ENCODE peak calls at places on chromosomes 1 and 21, in ten cellular contexts. R is lower lobe of right lung; S is CD8-positive, alpha-beta T cell; G is transverse colon; E is body of pancreas; X is left ventricle myocardium inferior; K is OCI-LY7; B is heart left ventricle; A is IMR-90; Q is neuronal stem cell. Z is an unnamed sample. For H3K36me3, the result is how much of the 10 kb centered on the place peaks cover.

GRCh38 chr1:174000274-174000852 is 21.8 kb downstream of the RC3H1 start:
- DNase-seq in E (no peak), X (no peak), A (peak), Q (no peak), S (no peak), B (no peak), K (no peak), R (no peak), G (no peak), Z (no peak)

GRCh38 chr1:234611153-234611798 is 1.3 kb upstream of the IRF2BP2 start:
- DNase-seq in K (peak), Q (peak), S (no peak), E (no peak), B (no peak), A (peak), X (no peak), R (no peak), G (no peak), Z (no peak)

GRCh38 chr1:151372411-151372934 is at the start of gene SELENBP1:
- DNase-seq in E (peak), A (peak), Q (peak), X (peak), S (no peak), B (peak), K (no peak), R (peak), G (peak), Z (peak)

GRCh38 chr1:242242983-242243382 is 244.1 kb upstream of the MAP1LC3C start:
- DNase-seq in Q (no peak), X (no peak), E (no peak), G (no peak), R (no peak), K (no peak), A (no peak), S (no peak), B (no peak), Z (no peak)

GRCh38 chr1:209862598-209863498 is 35.1 kb downstream of the UTP25 start:
- DNase-seq in G (no peak), S (no peak), R (no peak), Q (no peak), X (no peak), K (no peak), A (no peak), E (no peak), B (no peak), Z (no peak)

GRCh38 chr1:6209661-6210605 is 4.0 kb downstream of the RNF207 start:
- DNase-seq in X (no peak), Q (no peak), K (peak), B (no peak), E (no peak), G (no peak), A (no peak), S (no peak), R (no peak), Z (no peak)

GRCh38 chr1:86914635-86914997 is at the start of gene HS2ST1:
- DNase-seq in Q (no peak), X (no peak), B (no peak), K (no peak), A (no peak), G (no peak), S (no peak), E (no peak), R (no peak), Z (no peak)

GRCh38 chr1:84972377-84972987 is 24.4 kb downstream of the MCOLN2 start:
- DNase-seq in X (no peak), A (no peak), Q (no peak), E (no peak), G (no peak), K (peak), S (no peak), R (no peak), B (no peak), Z (no peak)

GRCh38 chr1:198326915-198327314 is 170.1 kb downstream of the NEK7 start:
- DNase-seq in B (no peak), A (no peak), S (no peak), Q (no peak), E (no peak), X (no peak), K (no peak), R (no peak), G (no peak), Z (no peak)

GRCh38 chr1:92478393-92478792 is 8.3 kb downstream of the GFI1 start:
- DNase-seq in K (no peak), X (no peak), A (peak), R (no peak), G (no peak), B (no peak), Q (no peak), E (no peak), S (no peak), Z (no peak)

GRCh38 chr1:206037521-206037920 is 13.8 kb upstream of the CTSE start:
- DNase-seq in E (no peak), Q (no peak), B (no peak), G (no peak), S (no peak), R (no peak), X (no peak), A (no peak), K (no peak), Z (no peak)

GRCh38 chr1:232987741-232988140 is 37.3 kb downstream of the NTPCR start:
- DNase-seq in Q (no peak), B (no peak), X (no peak), R (no peak), E (no peak), K (no peak), S (no peak), A (no peak), G (no peak), Z (no peak)

GRCh38 chr1:205013683-205014367 is 29.2 kb upstream of the CNTN2 start:
- DNase-seq in S (no peak), G (no peak), K (no peak), R (no peak), X (peak), Q (no peak), E (peak), A (no peak), B (peak), Z (peak)

GRCh38 chr1:55168353-55168752 is 46.8 kb downstream of the USP24 start:
- DNase-seq in R (no peak), K (no peak), S (no peak), A (no peak), X (no peak), B (no peak), E (no peak), G (no peak), Q (no peak), Z (no peak)

GRCh38 chr1:245837741-245838140 is 669.3 kb downstream of the SMYD3 start:
- DNase-seq in S (no peak), R (no peak), Q (no peak), E (no peak), B (no peak), K (no peak), X (no peak), A (peak), G (no peak), Z (no peak)

GRCh38 chr1:205199090-205199930 is 12.2 kb downstream of the DSTYK start:
- DNase-seq in R (no peak), B (no peak), X (no peak), E (no peak), G (no peak), K (no peak), A (peak), Q (no peak), S (no peak), Z (no peak)

GRCh38 chr1:79373481-79374132 is 367.1 kb upstream of the ADGRL4 start:
- DNase-seq in S (no peak), A (no peak), R (no peak), B (no peak), G (no peak), Q (no peak), X (no peak), K (no peak), E (peak), Z (no peak)

DNA sequence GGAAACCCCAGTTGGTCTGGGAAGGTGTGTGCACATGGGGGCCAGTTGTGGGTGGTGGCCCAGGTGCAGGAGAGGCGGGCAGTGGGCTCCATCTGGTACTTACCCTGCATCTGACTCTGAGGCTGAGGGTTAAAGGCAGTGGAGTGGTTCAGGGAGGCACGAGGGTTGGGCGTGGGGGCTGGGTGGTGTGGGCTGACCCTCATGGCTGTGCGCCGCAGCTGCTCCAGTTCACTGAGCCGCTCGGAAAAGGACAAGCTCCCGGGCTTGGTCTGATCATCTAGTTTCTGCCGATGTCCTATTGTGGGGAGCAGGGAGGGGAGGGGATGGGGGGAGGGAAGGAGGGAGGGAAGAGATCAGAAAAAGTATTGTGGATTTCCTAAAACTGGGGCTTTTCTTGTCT is 165.5 kb downstream of the CLIC6 start:
- DNase-seq in E (no peak), S (no peak), A (no peak), B (no peak), K (no peak), G (no peak), X (no peak), Q (no peak), R (no peak), Z (no peak)
- H3K36me3 ChIP-seq in E (under half), S (under half), A (under half), B (under half), K (half or more), G (under half), X (under half), Q (under half), R (under half), Z (under half)

DNA sequence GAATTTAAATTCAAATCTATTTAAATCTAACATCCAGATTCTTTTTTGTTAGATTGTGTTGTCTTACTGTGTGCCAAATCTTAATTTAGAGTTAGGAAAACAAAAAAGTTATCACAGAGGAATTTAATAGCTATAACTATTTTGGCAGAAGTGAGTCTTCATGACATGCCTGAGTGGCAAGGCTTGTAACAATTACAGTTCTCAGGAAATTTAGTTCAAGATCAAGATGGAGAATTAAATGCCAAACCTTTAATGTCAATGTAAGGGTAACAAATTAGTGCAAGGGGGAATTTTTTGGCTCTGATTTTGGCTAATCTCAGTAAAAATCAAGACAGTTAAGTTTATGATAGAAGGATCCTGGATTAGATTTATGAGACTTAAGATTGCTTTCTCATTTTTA is 58.4 kb downstream of the GDAP2 start:
- DNase-seq in K (no peak), E (no peak), Q (no peak), R (no peak), B (no peak), X (no peak), G (no peak), A (no peak), S (no peak), Z (no peak)
- H3K36me3 ChIP-seq in K (under half), E (under half), Q (half or more), R (half or more), B (under half), X (half or more), G (under half), A (under half), S (under half), Z (under half)

GRCh38 chr1:37477946-37478345 is 3.6 kb downstream of the ZC3H12A start:
- DNase-seq in E (peak), K (no peak), G (peak), X (no peak), B (no peak), S (no peak), R (no peak), Q (no peak), A (no peak), Z (peak)
- H3K36me3 ChIP-seq in E (under half), K (half or more), G (under half), X (half or more), B (under half), S (under half), R (half or more), Q (half or more), A (under half), Z (under half)

DNA sequence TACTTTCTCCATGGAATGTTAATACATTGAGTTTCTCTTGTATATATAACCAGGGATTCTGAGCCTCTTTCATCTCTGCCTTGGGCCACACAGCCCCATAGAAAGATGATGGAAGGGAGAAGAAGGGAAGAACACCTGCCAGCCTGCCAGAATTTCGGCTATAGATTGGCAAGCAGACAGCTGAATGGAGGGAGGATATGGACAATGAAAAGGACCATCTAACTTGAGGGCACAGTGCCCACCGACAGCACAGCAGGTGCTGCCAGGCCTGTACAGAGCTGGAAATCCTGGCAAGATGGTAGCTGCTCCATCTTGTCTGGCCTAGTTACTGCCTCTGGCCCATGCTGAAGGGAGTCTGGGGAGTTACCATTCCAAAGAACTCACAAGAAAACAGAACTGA is 244.3 kb downstream of the FGGY start:
- DNase-seq in Q (no peak), X (no peak), S (no peak), G (no peak), B (no peak), A (no peak), K (no peak), R (no peak), E (no peak), Z (no peak)
- H3K36me3 ChIP-seq in Q (under half), X (under half), S (under half), G (under half), B (under half), A (under half), K (under half), R (under half), E (under half), Z (under half)

GRCh38 chr1:17098440-17099317 is 20.6 kb downstream of the PADI2 start:
- DNase-seq in K (no peak), R (no peak), E (no peak), A (no peak), Q (no peak), G (no peak), S (no peak), X (no peak), B (no peak), Z (no peak)
- H3K36me3 ChIP-seq in K (under half), R (under half), E (under half), A (under half), Q (under half), G (under half), S (under half), X (under half), B (under half), Z (under half)

Z was measured in hepatocyte.